ENCODE peak calls at places on chromosomes 2 and 18, in seven cellular contexts. T is cardiac muscle cell; H is CD8-positive, alpha-beta T cell; R is GM23338; V is upper lobe of right lung; L is keratinocyte; U is mammary epithelial cell. C is an unnamed sample.

GRCh38 chr18:35456181-35456850 is 41.4 kb downstream of the INO80C start:
- DNase-seq in H (no peak), R (no peak), L (no peak), T (no peak), U (peak; percentile 83), V (no peak), C (no peak)

GRCh38 chr2:157326683-157327082 is 1.1 kb upstream of the ERMN start:
- DNase-seq in V (no peak), T (no peak), R (no peak), L (no peak), H (no peak), U (no peak), C (no peak)

GRCh38 chr2:226211439-226211838 is 588.2 kb downstream of the IRS1 start:
- DNase-seq in U (peak; percentile 70), R (no peak), H (no peak), L (peak; percentile 26), V (no peak), T (no peak), C (peak; percentile 17)

GRCh38 chr2:11796190-11797171 is 50.0 kb downstream of the LPIN1 start:
- DNase-seq in V (no peak), L (no peak), H (no peak), R (no peak), T (no peak), U (no peak), C (no peak)

GRCh38 chr2:215751200-215751910 is 262.0 kb downstream of the MREG start:
- DNase-seq in U (peak; percentile 90), L (no peak), H (no peak), V (no peak), R (no peak), T (no peak), C (no peak)

GRCh38 chr2:205462681-205463345 is 219.5 kb upstream of the NRP2 start:
- DNase-seq in H (no peak), T (no peak), L (no peak), R (no peak), U (no peak), V (no peak), C (no peak)

GRCh38 chr18:31450409-31450808 is 2.9 kb downstream of the DSG3 start:
- DNase-seq in V (no peak), L (no peak), T (no peak), R (no peak), U (peak; percentile 84), H (no peak), C (no peak)

GRCh38 chr18:36828157-36828629 is 609 bp downstream of the TPGS2 start:
- DNase-seq in L (no peak), R (peak; percentile 70), V (no peak), U (peak; percentile 55), T (no peak), H (no peak), C (no peak)

GRCh38 chr2:29650634-29651097 is 270.7 kb downstream of the ALK start:
- DNase-seq in U (peak; percentile 32), L (no peak), V (no peak), R (no peak), T (no peak), H (no peak), C (no peak)

GRCh38 chr2:83081835-83082522 is 1377.1 kb downstream of the SUCLG1 start:
- DNase-seq in U (peak; percentile 17), T (peak; percentile 83), V (no peak), H (no peak), R (no peak), L (no peak), C (peak; percentile 83)

GRCh38 chr2:16546128-16546754 is 119.4 kb downstream of the CYRIA start:
- DNase-seq in L (peak; percentile 9), T (peak; percentile 94), V (no peak), H (no peak), U (peak; percentile 52), R (peak; percentile 90), C (peak; percentile 24)

GRCh38 chr2:132582360-132582759 is 87.6 kb downstream of the LYPD1 start:
- DNase-seq in T (no peak), R (no peak), U (no peak), L (no peak), V (no peak), H (no peak), C (no peak)

GRCh38 chr2:182014284-182014683 is 28.6 kb downstream of the PPP1R1C start:
- DNase-seq in U (no peak), H (no peak), R (peak; percentile 2), V (no peak), T (no peak), L (no peak), C (no peak)

GRCh38 chr18:57585421-57585820 is 1.1 kb downstream of the FECH start:
- DNase-seq in T (no peak), L (no peak), H (no peak), U (peak; percentile 53), R (no peak), V (no peak), C (no peak)

GRCh38 chr2:138269726-138270125 is 231.8 kb upstream of the SPOPL start:
- DNase-seq in T (no peak), V (no peak), U (no peak), L (no peak), R (no peak), H (no peak), C (no peak)

GRCh38 chr2:111661286-111661940 is 222.6 kb downstream of the ANAPC1 start:
- DNase-seq in V (no peak), U (no peak), L (no peak), T (no peak), R (no peak), H (no peak), C (no peak)

GRCh38 chr2:24365051-24365450 is 4.7 kb upstream of the ITSN2 start:
- DNase-seq in L (no peak), H (no peak), U (peak; percentile 50), V (peak; percentile 94), R (no peak), T (no peak), C (peak; percentile 82)

GRCh38 chr2:236170678-236171212 is 2.6 kb upstream of the GBX2 start:
- DNase-seq in U (no peak), H (no peak), V (peak; percentile 22), R (no peak), T (no peak), L (no peak), C (no peak)

GRCh38 chr2:34103437-34103836 is 504.3 kb upstream of the FAM98A start:
- DNase-seq in L (no peak), V (no peak), U (no peak), H (no peak), T (no peak), R (no peak), C (no peak)
- H3K4me1 ChIP-seq in L (peaks cover 26% of the 10 kb centered on the region), V (no peaks in the 10 kb centered on the region), U (peaks cover 17% of the 10 kb centered on the region), H (no peaks in the 10 kb centered on the region), T (no peaks in the 10 kb centered on the region), R (no peaks in the 10 kb centered on the region), C (no peaks in the 10 kb centered on the region)

GRCh38 chr18:10562773-10563160 is 36.9 kb downstream of the NAPG start:
- DNase-seq in R (no peak), U (no peak), T (no peak), H (no peak), L (no peak), V (no peak), C (no peak)
- H3K4me3 ChIP-seq in R (no peak overlapping the region), U (no peak overlapping the region), T (no peak overlapping the region), H (no peak overlapping the region), L (no peak overlapping the region), V (no peak overlapping the region), C (no peak overlapping the region)

GRCh38 chr2:26035110-26035728 is 1.3 kb downstream of the RAB10 start:
- DNase-seq in V (no peak), H (no peak), R (no peak), T (no peak), L (no peak), U (peak; percentile 21), C (no peak)

GRCh38 chr2:26034597-26035067 is 748 bp downstream of the RAB10 start:
- DNase-seq in T (peak; percentile 28), U (no peak), R (peak; percentile 37), L (no peak), H (peak; percentile 4), V (no peak), C (no peak)

GRCh38 chr2:26033769-26034596 is at the start of gene RAB10:
- DNase-seq in R (peak; percentile 98), U (peak; percentile 100), V (peak; percentile 100), T (peak; percentile 98), H (peak; percentile 98), L (peak; percentile 97), C (peak; percentile 100)

DNA sequence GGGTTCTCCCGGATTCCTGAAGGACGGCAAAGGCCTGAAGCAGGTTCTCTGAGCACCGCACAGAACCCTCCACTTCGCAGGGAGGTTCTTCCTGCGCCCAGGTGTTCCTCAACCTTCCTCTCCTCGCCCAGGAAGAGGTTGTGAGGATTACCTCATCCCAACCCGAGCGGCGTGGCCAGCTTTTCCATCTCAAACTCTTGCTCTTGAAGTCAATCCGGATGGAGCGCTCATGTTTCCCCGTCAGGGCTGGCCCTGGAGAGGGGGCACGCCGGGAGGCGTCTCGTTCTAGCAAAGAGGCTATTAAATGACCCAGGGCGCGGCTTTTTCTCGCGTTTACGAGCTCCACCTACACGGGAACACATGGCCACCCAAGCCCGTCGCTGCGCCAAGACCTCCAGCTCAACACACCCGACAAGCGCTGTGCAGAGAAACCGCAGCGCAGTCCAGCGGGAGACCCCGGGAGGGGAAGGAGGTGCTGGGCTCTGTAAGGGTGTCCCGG is 565 bp upstream of the RAB10 start:
- DNase-seq in R (peak; percentile 88), H (no peak), T (peak; percentile 90), U (peak; percentile 84), V (no peak), L (peak; percentile 69), C (no peak)
- TF ChIP-seq CTCF in R (no peak), H (no peak), T (no peak), U (no peak), V (no peak), L (no peak), C (no peak)

DNA sequence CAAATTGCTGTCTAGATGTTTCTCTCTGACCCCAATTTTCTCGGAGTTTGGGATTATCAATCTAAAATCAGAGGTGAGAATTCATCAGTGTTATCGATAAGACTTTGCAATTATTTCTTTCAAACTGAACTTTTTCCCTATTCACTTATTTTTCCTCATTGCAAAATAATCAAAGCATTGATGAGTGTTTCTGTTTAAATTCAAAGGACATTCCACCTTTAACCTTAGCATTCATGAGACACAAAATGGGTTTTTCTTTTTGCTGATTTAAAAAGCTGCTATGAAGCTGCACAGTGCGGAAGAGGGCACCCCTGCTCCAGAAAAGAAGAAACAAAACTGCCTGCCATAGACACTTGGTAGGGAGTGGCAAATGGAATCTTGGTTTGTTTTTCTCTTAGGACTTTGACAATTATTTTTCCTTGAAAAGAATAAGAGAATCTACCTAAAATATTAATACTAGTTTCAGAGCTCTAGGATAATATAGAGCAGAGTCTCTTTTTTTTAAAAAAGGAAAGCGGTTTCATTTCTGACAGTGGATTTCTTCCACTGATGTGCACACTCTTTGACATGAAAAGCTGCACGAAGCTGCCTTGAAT is 203.4 kb downstream of the TGIF1 start:
- DNase-seq in R (no peak), T (no peak), L (no peak), V (no peak), H (no peak), U (no peak), C (no peak)
- H3K4me1 ChIP-seq in R (peaks cover 42% of the 10 kb centered on the region), T (peaks cover 51% of the 10 kb centered on the region), L (peaks cover 24% of the 10 kb centered on the region), V (peaks cover 9% of the 10 kb centered on the region), H (no peaks in the 10 kb centered on the region), U (peaks cover 40% of the 10 kb centered on the region), C (no peaks in the 10 kb centered on the region)